ENCODE peak calls at places on chromosomes 1 and 21, in five cellular contexts. P is HT1080; M is stimulated activated CD4-positive, alpha-beta T cell treated with anti-CD3 and anti-CD28 coated beads, Interleukin-12 subunit alpha, Interleukin-12 subunit beta, amount 100 ng/mL, for 4 hours; V is left cardiac atrium; W is kidney tubule cell. X is an unnamed sample.

GRCh38 chr1:22376976-22377375 is 74.7 kb upstream of the ZBTB40 start:
- DNase-seq in P (no peak), W (peak), V (no peak), M (no peak), X (peak)

GRCh38 chr1:203475012-203475981 is at the start of gene PRELP:
- DNase-seq in M (no peak), V (no peak), W (no peak), P (no peak), X (peak)

GRCh38 chr1:69572921-69573320 is 5.2 kb downstream of the LRRC7 start:
- DNase-seq in W (no peak), P (peak), V (no peak), M (no peak), X (peak)

GRCh38 chr1:113809651-113810602 is 2.3 kb downstream of the RSBN1 start:
- DNase-seq in W (peak), V (no peak), M (no peak), P (peak), X (no peak)

GRCh38 chr1:58440696-58441095 is 105.8 kb downstream of the OMA1 start:
- DNase-seq in M (no peak), P (no peak), W (peak), V (no peak), X (no peak)

GRCh38 chr1:162003825-162004205 is 19.9 kb downstream of the OLFML2B start:
- DNase-seq in M (no peak), P (peak), W (peak), V (no peak), X (peak)

GRCh38 chr1:164504699-164505098 is 54.3 kb upstream of the PBX1 start:
- DNase-seq in V (no peak), W (no peak), P (no peak), M (no peak), X (peak)

GRCh38 chr1:8343464-8344001 is 25.6 kb downstream of the SLC45A1 start:
- DNase-seq in W (peak), P (peak), M (no peak), V (peak), X (peak)

GRCh38 chr1:108897865-108898720 is 21.3 kb downstream of the GPSM2 start:
- DNase-seq in M (no peak), V (no peak), P (peak), W (peak), X (peak)

GRCh38 chr1:63902844-63903589 is 129.2 kb downstream of the ROR1 start:
- DNase-seq in M (no peak), V (no peak), P (peak), W (peak), X (peak)

GRCh38 chr1:174218983-174219382 is 59.7 kb downstream of the RABGAP1L start:
- DNase-seq in W (no peak), V (no peak), P (no peak), M (no peak), X (no peak)

GRCh38 chr1:22814176-22815042 is 103.8 kb downstream of the EPHB2 start:
- DNase-seq in M (no peak), W (peak), P (no peak), V (no peak), X (no peak)

GRCh38 chr1:159786966-159787365 is 6.2 kb downstream of the DUSP23 start:
- DNase-seq in V (no peak), M (no peak), P (no peak), W (no peak), X (peak)

GRCh38 chr1:59139396-59139795 is 157.5 kb upstream of the FGGY start:
- DNase-seq in M (no peak), V (peak), P (peak), W (peak), X (peak)

GRCh38 chr1:60033066-60033465 is 40.5 kb downstream of the C1orf87 start:
- DNase-seq in W (no peak), P (no peak), V (no peak), M (no peak), X (no peak)

GRCh38 chr1:107365874-107366273 is 225.0 kb downstream of the NTNG1 start:
- DNase-seq in V (no peak), P (no peak), W (no peak), M (no peak), X (peak)

GRCh38 chr1:2983706-2984398 is 37.4 kb upstream of the ACTRT2 start:
- DNase-seq in W (no peak), V (no peak), M (no peak), P (no peak), X (no peak)

GRCh38 chr1:197675475-197676324 is 99.6 kb downstream of the DENND1B start:
- DNase-seq in M (no peak), P (no peak), V (peak), W (no peak), X (no peak)

GRCh38 chr1:101843160-101843559 is 153.6 kb downstream of the OLFM3 start:
- DNase-seq in P (no peak), W (no peak), V (no peak), M (no peak), X (no peak)

GRCh38 chr21:16264314-16264713 is 534.5 kb downstream of the USP25 start:
- DNase-seq in M (no peak), V (no peak), W (no peak), P (no peak), X (no peak)

GRCh38 chr1:80509965-80510522 is 1290.7 kb upstream of the ADGRL2 start:
- DNase-seq in W (peak), V (no peak), M (no peak), P (no peak), X (no peak)

GRCh38 chr1:1083181-1084027 is 9.3 kb upstream of the RNF223 start:
- DNase-seq in P (no peak), M (no peak), W (no peak), V (peak), X (no peak)

GRCh38 chr1:61463220-61463619 is 261.7 kb downstream of the TM2D1 start:
- DNase-seq in W (no peak), P (no peak), M (no peak), V (no peak), X (no peak)

GRCh38 chr1:203769505-203770343 is 4.7 kb downstream of the LAX1 start:
- DNase-seq in P (peak), W (peak), V (peak), M (no peak), X (peak)

GRCh38 chr1:156933136-156933535 is 12.7 kb downstream of the LRRC71 start:
- DNase-seq in P (no peak), V (no peak), W (no peak), M (no peak), X (no peak)

GRCh38 chr1:234235373-234235772 is 137.9 kb upstream of the COA6 start:
- DNase-seq in M (no peak), V (no peak), W (no peak), P (no peak), X (no peak)

GRCh38 chr1:65149391-65149729 is 1.4 kb downstream of the AK4 start:
- DNase-seq in W (no peak), V (no peak), M (no peak), P (no peak), X (no peak)

GRCh38 chr1:9410737-9411297 is 118.1 kb downstream of the SPSB1 start:
- DNase-seq in V (no peak), W (no peak), P (no peak), M (no peak), X (no peak)

GRCh38 chr1:154863702-154864174 is 6.3 kb downstream of the KCNN3 start:
- DNase-seq in M (no peak), P (peak), V (no peak), W (no peak), X (peak)

GRCh38 chr1:31591425-31592093 is 15.2 kb downstream of the TINAGL1 start:
- DNase-seq in W (peak), P (peak), M (no peak), V (no peak), X (peak)

GRCh38 chr1:117239467-117239866 is 28.7 kb upstream of the VTCN1 start:
- DNase-seq in W (no peak), V (no peak), P (no peak), M (no peak), X (no peak)

GRCh38 chr1:99180343-99180808 is 83.9 kb upstream of the PLPPR4 start:
- DNase-seq in V (peak), P (peak), M (peak), W (peak), X (peak)

GRCh38 chr1:180917306-180918065 is 4.8 kb downstream of the KIAA1614 start:
- DNase-seq in M (no peak), V (no peak), W (no peak), P (no peak), X (no peak)

GRCh38 chr1:93352376-93352775 is 6.7 kb downstream of the DR1 start:
- DNase-seq in W (no peak), V (no peak), P (no peak), M (no peak), X (peak)